ENCODE peak calls at places on chromosomes 7 and 10, in nine cellular contexts. R is neuronal stem cell; B is mesothelial cell of epicardium; M is GM04503; G is GDM1; T is activated T-helper 1 cell treated with anti-CD3 and anti-CD28 coated beads, Interleukin-12 subunit alpha, Interleukin-12 subunit beta, Interleukin-2, Interleukin-4 antibody, amounts not matched to agents 30 ng/mL and 10 ng/mL and 1 ng/mL, durations not matched to agents 14 hours and 24 hours and 36 hours; D is IMR-90; V is activated T-cell treated with anti-CD3 and anti-CD28 coated beads, Interleukin-2, amount 50 U/mL, for 24 hours; W is memory B cell. N is an unnamed sample.

GRCh38 chr10:21488246-21488953 is 37.1 kb downstream of the SKIDA1 start:
- DNase-seq in V (no peak), W (no peak), M (no peak), T (no peak), B (no peak), D (no peak), R (no peak), G (no peak), N (no peak)

GRCh38 chr10:84140036-84140379 is 699 bp downstream of the GHITM start:
- DNase-seq in M (peak), B (no peak), W (no peak), R (no peak), G (no peak), V (no peak), T (no peak), D (peak), N (no peak)

GRCh38 chr10:46255696-46256355 is 31.0 kb upstream of the ANTXRL start:
- DNase-seq in D (peak), T (peak), V (peak), R (peak), G (peak), B (no peak), M (no peak), W (no peak), N (peak)

GRCh38 chr7:12714436-12714737 is 27.0 kb downstream of the ARL4A start:
- DNase-seq in R (no peak), G (no peak), B (no peak), M (no peak), T (no peak), D (no peak), V (no peak), W (no peak), N (no peak)

GRCh38 chr10:116201670-116202430 is 71.2 kb downstream of the GFRA1 start:
- DNase-seq in B (no peak), R (no peak), W (no peak), G (no peak), T (no peak), D (no peak), M (no peak), V (no peak), N (no peak)

GRCh38 chr7:129005186-129005585 is 49.7 kb downstream of the TNPO3 start:
- DNase-seq in M (no peak), V (no peak), W (no peak), G (no peak), T (no peak), D (no peak), B (no peak), R (no peak), N (no peak)

GRCh38 chr7:44212018-44212417 is 11.2 kb downstream of the YKT6 start:
- DNase-seq in B (no peak), T (no peak), W (no peak), D (no peak), G (no peak), V (no peak), M (no peak), R (no peak), N (no peak)

GRCh38 chr10:24415455-24416169 is 206.7 kb downstream of the KIAA1217 start:
- DNase-seq in D (peak), T (no peak), G (no peak), W (no peak), B (peak), V (no peak), M (no peak), R (no peak), N (no peak)

GRCh38 chr7:137687556-137688280 is 159.1 kb downstream of the DGKI start:
- DNase-seq in V (no peak), B (no peak), R (no peak), W (no peak), M (peak), G (no peak), D (peak), T (no peak), N (no peak)

GRCh38 chr7:25431956-25432355 is 203.7 kb upstream of the NPVF start:
- DNase-seq in W (no peak), B (no peak), R (no peak), V (no peak), D (no peak), M (no peak), T (no peak), G (no peak), N (no peak)

GRCh38 chr7:99677013-99677412 is 2.8 kb downstream of the CYP3A5 start:
- DNase-seq in G (no peak), T (no peak), M (peak), R (no peak), D (no peak), W (no peak), B (no peak), V (no peak), N (no peak)

GRCh38 chr7:150337179-150337578 is 4.2 kb downstream of the RARRES2 start:
- DNase-seq in R (no peak), B (no peak), G (no peak), W (no peak), T (no peak), M (no peak), V (no peak), D (no peak), N (no peak)

GRCh38 chr7:100169147-100169850 is 882 bp upstream of the GAL3ST4 start:
- DNase-seq in M (no peak), V (peak), T (no peak), D (no peak), W (no peak), B (no peak), G (no peak), R (no peak), N (peak)

GRCh38 chr10:80277016-80277415 is 12.4 kb downstream of the MAT1A start:
- DNase-seq in M (no peak), W (no peak), D (no peak), T (no peak), R (no peak), B (no peak), V (no peak), G (no peak), N (no peak)

GRCh38 chr10:19479854-19480253 is 336.4 kb upstream of the PLXDC2 start:
- DNase-seq in B (no peak), V (no peak), G (no peak), M (no peak), W (no peak), D (no peak), T (no peak), R (no peak), N (no peak)

GRCh38 chr7:93728292-93728691 is 153.8 kb upstream of the CALCR start:
- DNase-seq in R (no peak), V (no peak), W (no peak), D (no peak), G (no peak), B (no peak), M (no peak), T (no peak), N (no peak)

GRCh38 chr7:74718336-74718735 is 55.5 kb upstream of the NCF1 start:
- DNase-seq in V (no peak), R (no peak), T (no peak), G (no peak), B (no peak), D (peak), W (no peak), M (no peak), N (no peak)

GRCh38 chr7:88044069-88044468 is 110.0 kb downstream of the ADAM22 start:
- DNase-seq in R (no peak), T (no peak), V (no peak), B (no peak), G (no peak), D (no peak), M (no peak), W (no peak), N (no peak)

GRCh38 chr7:85510287-85510686 is 323.4 kb upstream of the SEMA3D start:
- DNase-seq in W (no peak), B (no peak), V (no peak), D (no peak), R (no peak), M (no peak), T (no peak), G (no peak), N (no peak)

GRCh38 chr10:116044722-116045374 is 228.2 kb downstream of the GFRA1 start:
- DNase-seq in T (no peak), D (no peak), M (peak), V (no peak), G (no peak), B (no peak), R (no peak), W (no peak), N (no peak)

GRCh38 chr10:12587408-12587807 is 238.1 kb downstream of the CAMK1D start:
- DNase-seq in W (no peak), M (no peak), B (no peak), D (peak), V (no peak), T (no peak), R (no peak), G (no peak), N (no peak)

GRCh38 chr10:7475046-7475860 is 64.4 kb upstream of the SFMBT2 start:
- DNase-seq in W (no peak), R (peak), D (no peak), G (no peak), V (no peak), T (no peak), M (no peak), B (no peak), N (peak)

GRCh38 chr7:70693300-70693689 is 438.6 kb upstream of the GALNT17 start:
- DNase-seq in M (no peak), D (no peak), V (no peak), G (no peak), T (no peak), B (no peak), W (no peak), R (no peak), N (no peak)

GRCh38 chr7:111587715-111588433 is 25.6 kb upstream of the IMMP2L start:
- DNase-seq in V (no peak), T (no peak), R (no peak), G (no peak), D (no peak), B (no peak), W (no peak), M (no peak), N (no peak)

GRCh38 chr7:131096267-131096927 is 231.3 kb upstream of the MKLN1 start:
- DNase-seq in R (no peak), B (no peak), W (no peak), G (no peak), M (no peak), T (no peak), D (no peak), V (no peak), N (no peak)

GRCh38 chr10:58334817-58335305 is at the start of gene UBE2D1:
- DNase-seq in G (peak), V (peak), W (peak), R (peak), B (peak), T (peak), M (no peak), D (peak), N (peak)

GRCh38 chr10:96271017-96271815 is at the start of gene BLNK:
- DNase-seq in V (no peak), T (no peak), B (no peak), G (no peak), W (peak), M (no peak), D (peak), R (no peak), N (no peak)